ENCODE peak calls at places on chromosomes 11 and 22, in nine cellular contexts. Y, G, V, Q, S, A, F, P and E are unnamed samples.
A peak's percentile ranks its signal among the peaks of the same experiment; 100 is the strongest.

GRCh38 chr11:45599161-45599943 is 66.1 kb downstream of the CHST1 start:
- DNase-seq in V (no peak), P (no peak), Q (no peak), F (no peak), S (no peak), Y (no peak), A (no peak), G (no peak), E (no peak)

GRCh38 chr11:33544593-33545373 is 155.8 kb downstream of the C11orf91 start:
- DNase-seq in S (no peak), Q (no peak), Y (no peak), P (no peak), V (no peak), A (no peak), G (no peak), F (no peak), E (no peak)

GRCh38 chr22:30859714-30860095 is 108.9 kb downstream of the MORC2 start:
- DNase-seq in V (no peak), P (no peak), Q (no peak), Y (peak; percentile 0), F (peak; percentile 43), G (no peak), A (no peak), S (no peak), E (no peak)

GRCh38 chr11:43987384-43988039 is 45.1 kb downstream of the C11orf96 start:
- DNase-seq in F (peak; percentile 96), V (no peak), A (peak; percentile 41), Q (peak; percentile 80), P (peak; percentile 66), S (no peak), Y (peak; percentile 93), G (peak; percentile 76), E (peak; percentile 8)

GRCh38 chr22:19728271-19728670 is 4.9 kb downstream of the GP1BB start:
- DNase-seq in P (peak; percentile 85), Q (no peak), G (no peak), V (no peak), S (no peak), Y (no peak), A (no peak), F (no peak), E (no peak)

GRCh38 chr22:45793161-45793560 is 121.5 kb downstream of the ATXN10 start:
- DNase-seq in G (no peak), V (no peak), Q (no peak), Y (no peak), P (no peak), A (no peak), S (no peak), F (no peak), E (no peak)

GRCh38 chr11:34865261-34865660 is 50.9 kb downstream of the APIP start:
- DNase-seq in V (no peak), F (no peak), G (no peak), S (no peak), Q (no peak), P (no peak), Y (no peak), A (no peak), E (no peak)

GRCh38 chr11:114099392-114100178 is 40.1 kb downstream of the ZBTB16 start:
- DNase-seq in Y (no peak), A (no peak), G (no peak), P (peak; percentile 67), Q (no peak), V (no peak), S (no peak), F (no peak), E (no peak)

GRCh38 chr11:18721576-18722292 is 4.3 kb downstream of the IGSF22 start:
- DNase-seq in Y (peak; percentile 66), A (peak; percentile 76), Q (peak; percentile 63), S (peak; percentile 37), P (peak; percentile 48), V (no peak), F (no peak), G (no peak), E (peak; percentile 51)

GRCh38 chr11:45262900-45263299 is 23.2 kb downstream of the SYT13 start:
- DNase-seq in G (no peak), S (no peak), V (no peak), F (no peak), A (no peak), Y (no peak), P (no peak), Q (no peak), E (no peak)

GRCh38 chr11:47007579-47007978 is 71.0 kb downstream of the CSTPP1 start:
- DNase-seq in V (no peak), A (no peak), P (no peak), S (no peak), Q (no peak), Y (no peak), G (no peak), F (no peak), E (no peak)

GRCh38 chr22:30870451-30871345 is 97.9 kb downstream of the MORC2 start:
- DNase-seq in Y (no peak), P (no peak), V (no peak), S (no peak), A (no peak), Q (no peak), F (peak; percentile 67), G (peak; percentile 60), E (no peak)

GRCh38 chr22:19661156-19661555 is 53.1 kb upstream of the SEPTIN5 start:
- DNase-seq in F (no peak), Y (no peak), Q (no peak), S (no peak), A (no peak), V (no peak), G (no peak), P (no peak), E (no peak)

GRCh38 chr11:108958446-108959123 is 293.7 kb downstream of the DDX10 start:
- DNase-seq in Q (no peak), V (no peak), G (no peak), F (no peak), P (no peak), S (no peak), Y (peak; percentile 52), A (no peak), E (peak; percentile 40)

GRCh38 chr11:64306563-64306875 is 1.2 kb downstream of the ESRRA start:
- DNase-seq in A (no peak), G (no peak), F (no peak), Y (no peak), V (no peak), Q (no peak), S (no peak), P (no peak), E (no peak)

GRCh38 chr11:94445641-94446040 is 44.4 kb upstream of the GPR83 start:
- DNase-seq in Y (no peak), V (no peak), P (no peak), F (no peak), G (no peak), Q (no peak), A (no peak), S (no peak), E (no peak)

GRCh38 chr11:65116370-65117205 is 913 bp downstream of the ZNHIT2 start:
- DNase-seq in S (peak; percentile 19), F (peak; percentile 86), G (peak; percentile 85), Q (no peak), A (peak; percentile 48), Y (peak; percentile 28), P (peak; percentile 47), V (no peak), E (peak; percentile 51)

GRCh38 chr11:3614742-3615171 is 27.0 kb downstream of the ART5 start:
- DNase-seq in G (no peak), V (no peak), A (no peak), S (no peak), Y (peak; percentile 57), P (no peak), F (peak; percentile 48), Q (peak; percentile 47), E (no peak)

GRCh38 chr11:70506986-70507385 is 108.7 kb downstream of the CTTN start:
- DNase-seq in A (no peak), G (peak; percentile 42), Q (no peak), S (no peak), Y (no peak), F (peak; percentile 33), V (no peak), P (no peak), E (no peak)

GRCh38 chr22:25508761-25509321 is 55.6 kb upstream of the GRK3 start:
- DNase-seq in S (no peak), V (no peak), Q (no peak), Y (no peak), G (no peak), A (no peak), F (no peak), P (no peak), E (no peak)

GRCh38 chr11:92501346-92501745 is 276.7 kb downstream of the FAT3 start:
- DNase-seq in Y (no peak), S (no peak), A (no peak), P (no peak), F (no peak), V (no peak), G (no peak), Q (no peak), E (no peak)

GRCh38 chr11:14358729-14359439 is at the start of gene RRAS2:
- DNase-seq in V (peak; percentile 52), Y (peak; percentile 72), P (peak; percentile 81), G (peak; percentile 88), Q (peak; percentile 61), F (peak; percentile 92), S (peak; percentile 54), A (peak; percentile 81), E (peak; percentile 46)

GRCh38 chr11:2202071-2202899 is 30.7 kb upstream of the TH start:
- DNase-seq in V (no peak), S (peak; percentile 11), Q (no peak), A (peak; percentile 85), G (peak; percentile 79), Y (no peak), F (peak; percentile 63), P (peak; percentile 79), E (peak; percentile 91)

GRCh38 chr22:46355369-46355995 is 20.0 kb downstream of the TRMU start:
- DNase-seq in G (peak; percentile 79), P (peak; percentile 75), S (peak; percentile 46), A (peak; percentile 79), Q (peak; percentile 52), V (no peak), F (peak; percentile 86), Y (peak; percentile 78), E (peak; percentile 69)

GRCh38 chr11:34755671-34756070 is 134.8 kb downstream of the EHF start:
- DNase-seq in F (no peak), P (no peak), Y (no peak), V (no peak), A (no peak), Q (no peak), G (no peak), S (no peak), E (no peak)